ENCODE peak calls at places on chromosomes 11 and 22, in eight cellular contexts. E is HL-60, F is brain microvascular endothelial cell, P is heart left ventricle, G is adrenal gland, L is fibroblast of mammary gland, Q is psoas muscle, I is AG10803. N is an unnamed sample.

GRCh38 chr11:85407648-85408047 is 219.5 kb downstream of the DLG2 start:
- DNase-seq in G (no peak), F (no peak), E (no peak), L (no peak), Q (no peak), P (no peak), I (no peak), N (no peak)

GRCh38 chr11:77299528-77299993 is 1.9 kb downstream of the GDPD4 start:
- DNase-seq in E (no peak), I (no peak), Q (no peak), L (peak), P (no peak), G (no peak), F (no peak), N (no peak)

GRCh38 chr11:70226967-70227366 is 23.9 kb downstream of the FADD start:
- DNase-seq in E (no peak), G (no peak), P (no peak), F (no peak), I (no peak), L (no peak), Q (no peak), N (peak)

GRCh38 chr22:23113067-23113846 is 28.5 kb downstream of the RSPH14 start:
- DNase-seq in P (peak), I (peak), F (no peak), G (no peak), Q (peak), E (no peak), L (peak), N (peak)

GRCh38 chr22:17664414-17665045 is 26.0 kb downstream of the BCL2L13 start:
- DNase-seq in F (no peak), P (no peak), I (no peak), Q (no peak), G (no peak), E (no peak), L (no peak), N (peak)

GRCh38 chr11:63937713-63938480 is 905 bp upstream of the NAA40 start:
- DNase-seq in P (no peak), L (no peak), I (no peak), F (no peak), E (peak), Q (no peak), G (no peak), N (no peak)

GRCh38 chr11:58900479-58901420 is 38.5 kb upstream of the GLYATL1 start:
- DNase-seq in E (peak), G (peak), I (peak), F (peak), P (peak), L (peak), Q (peak), N (peak)

GRCh38 chr11:91664521-91664920 is 560.1 kb upstream of the FAT3 start:
- DNase-seq in E (no peak), L (no peak), F (no peak), I (no peak), G (no peak), Q (no peak), P (no peak), N (no peak)

GRCh38 chr22:19943665-19944026 is 2.0 kb upstream of the TXNRD2 start:
- DNase-seq in E (peak), I (peak), Q (no peak), L (peak), G (peak), P (peak), F (peak), N (peak)

GRCh38 chr11:18836415-18836814 is 44.8 kb upstream of the PTPN5 start:
- DNase-seq in Q (no peak), L (no peak), E (no peak), I (no peak), P (no peak), G (no peak), F (no peak), N (no peak)

GRCh38 chr11:30535818-30536217 is 50.3 kb downstream of the MPPED2 start:
- DNase-seq in F (no peak), I (peak), G (no peak), P (no peak), Q (no peak), E (no peak), L (no peak), N (no peak)

GRCh38 chr11:95443386-95443785 is 212.4 kb upstream of the SESN3 start:
- DNase-seq in P (no peak), I (no peak), G (no peak), Q (no peak), F (no peak), L (no peak), E (peak), N (no peak)

GRCh38 chr11:44301856-44302231 is 8.1 kb downstream of the ALX4 start:
- DNase-seq in Q (no peak), F (peak), E (peak), G (peak), I (peak), L (peak), P (no peak), N (no peak)

GRCh38 chr11:82775736-82776346 is 42.2 kb upstream of the FAM181B start:
- DNase-seq in P (no peak), I (peak), L (peak), Q (no peak), E (peak), G (peak), F (peak), N (peak)

GRCh38 chr11:120985718-120986569 is 38.0 kb upstream of the TBCEL start:
- DNase-seq in L (peak), Q (peak), P (peak), F (peak), G (peak), I (peak), E (peak), N (peak)

GRCh38 chr22:29260031-29260560 is 7.7 kb downstream of the RHBDD3 start:
- DNase-seq in Q (no peak), I (no peak), L (no peak), P (no peak), F (no peak), E (no peak), G (no peak), N (no peak)

GRCh38 chr11:109583996-109584395 is 162.0 kb downstream of the C11orf87 start:
- DNase-seq in F (no peak), Q (no peak), P (no peak), I (no peak), G (no peak), E (no peak), L (no peak), N (no peak)

GRCh38 chr11:123519055-123519796 is 89.2 kb downstream of the GRAMD1B start:
- DNase-seq in G (peak), F (peak), L (no peak), Q (no peak), P (no peak), I (peak), E (no peak), N (no peak)

DNA sequence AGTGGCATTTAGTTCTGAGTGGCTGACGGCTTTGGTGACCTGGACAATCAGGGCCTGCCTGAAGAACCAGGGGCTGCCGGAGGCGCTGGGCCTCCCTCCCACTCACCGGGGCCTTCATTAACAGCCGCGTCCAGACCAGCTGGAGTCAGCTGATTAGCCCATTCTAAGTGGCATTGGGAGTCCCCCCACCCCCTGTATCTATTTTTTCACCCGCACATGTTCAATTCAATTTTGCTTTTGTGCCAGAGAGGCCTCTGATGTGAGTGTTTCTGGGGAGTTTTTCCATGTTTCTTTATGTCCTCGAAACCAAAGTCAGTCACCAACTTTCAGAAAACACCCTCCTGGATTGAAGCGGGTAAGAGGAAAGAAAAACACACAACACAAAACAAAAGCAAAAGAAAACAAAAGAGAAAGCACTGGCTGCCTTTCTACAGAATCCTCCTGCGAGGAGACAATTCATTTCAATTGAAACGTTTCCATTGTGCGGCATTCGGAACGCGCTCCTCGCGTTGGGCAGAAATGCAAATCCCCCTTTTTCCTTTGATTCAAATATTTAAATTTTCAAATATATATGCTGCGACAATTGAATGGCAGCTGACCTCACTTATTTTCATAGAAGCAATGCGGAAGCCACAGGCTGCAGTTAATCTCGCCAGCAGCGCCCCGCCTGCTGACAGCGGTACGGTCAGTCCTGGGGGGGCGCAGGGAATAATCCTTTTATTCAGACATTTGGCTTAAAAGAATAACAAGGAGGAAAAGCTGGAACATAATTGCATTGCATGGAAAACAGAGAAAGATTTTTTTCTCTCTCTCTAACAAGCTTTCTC is 17.6 kb downstream of the CDKN1C start:
- DNase-seq in I (no peak), E (no peak), G (no peak), F (no peak), P (no peak), Q (no peak), L (no peak), N (no peak)
- TF ChIP-seq CTCF in I (no peak), E (no peak), G (no peak), F (peak), P (no peak), Q (no peak), L (no peak), N (peak)

GRCh38 chr11:124894606-124895430 is 2.8 kb downstream of the ROBO4 start:
- DNase-seq in L (peak), Q (no peak), F (no peak), E (no peak), I (no peak), P (no peak), G (no peak), N (no peak)
- H3K4me3 ChIP-seq in L (no peak), Q (peak), F (no peak), E (no peak), I (no peak), P (peak), G (no peak), N (no peak)

GRCh38 chr11:74844865-74845264 is 96.2 kb downstream of the RNF169 start:
- DNase-seq in L (no peak), I (no peak), P (peak), Q (no peak), G (no peak), E (no peak), F (no peak), N (no peak)

GRCh38 chr11:74847895-74848294 is 99.2 kb downstream of the RNF169 start:
- DNase-seq in Q (no peak), G (no peak), P (no peak), E (no peak), I (no peak), F (no peak), L (no peak), N (no peak)

GRCh38 chr11:74845978-74846517 is 97.4 kb downstream of the RNF169 start:
- DNase-seq in G (no peak), F (no peak), I (no peak), P (no peak), E (no peak), L (no peak), Q (no peak), N (no peak)

GRCh38 chr11:74844072-74844471 is 95.4 kb downstream of the RNF169 start:
- DNase-seq in F (no peak), L (no peak), Q (no peak), I (no peak), G (no peak), E (no peak), P (no peak), N (no peak)

DNA sequence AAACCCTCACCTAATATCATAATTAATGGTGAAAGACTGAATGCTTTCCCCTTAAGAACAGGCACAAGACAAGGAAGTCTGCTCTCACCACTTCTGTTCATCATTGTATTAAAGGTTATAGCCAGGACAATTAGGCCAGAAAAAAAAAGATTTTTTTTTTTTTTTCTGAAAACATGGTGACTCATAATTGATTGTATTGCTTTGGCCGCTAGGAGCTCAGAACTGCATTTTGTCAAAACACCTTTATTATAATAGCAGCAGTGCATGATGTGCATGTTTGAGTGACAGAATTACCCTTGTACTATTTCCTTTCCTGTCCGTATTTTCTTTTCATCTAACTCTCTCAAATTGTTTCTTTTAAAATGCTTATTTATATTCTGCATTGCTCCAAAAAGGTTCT is 98.1 kb downstream of the RNF169 start:
- DNase-seq in L (peak), E (no peak), Q (no peak), G (no peak), I (no peak), F (no peak), P (no peak), N (no peak)
- TF ChIP-seq CTCF in L (peak), E (no peak), Q (no peak), G (no peak), I (no peak), F (peak), P (no peak), N (peak)

GRCh38 chr11:134176284-134176683 is 47.5 kb downstream of the NCAPD3 start:
- DNase-seq in G (no peak), Q (no peak), F (no peak), I (peak), L (no peak), E (no peak), P (no peak), N (no peak)

GRCh38 chr11:134178275-134178674 is 45.5 kb downstream of the NCAPD3 start:
- DNase-seq in F (no peak), E (no peak), P (no peak), Q (no peak), I (no peak), G (no peak), L (no peak), N (no peak)

GRCh38 chr11:134181707-134182106 is 42.1 kb downstream of the NCAPD3 start:
- DNase-seq in Q (no peak), L (peak), F (no peak), I (peak), G (no peak), P (peak), E (no peak), N (no peak)
- H3K4me3 ChIP-seq in Q (no peak), L (no peak), F (no peak), I (no peak), G (no peak), P (no peak), E (no peak), N (no peak)

DNA sequence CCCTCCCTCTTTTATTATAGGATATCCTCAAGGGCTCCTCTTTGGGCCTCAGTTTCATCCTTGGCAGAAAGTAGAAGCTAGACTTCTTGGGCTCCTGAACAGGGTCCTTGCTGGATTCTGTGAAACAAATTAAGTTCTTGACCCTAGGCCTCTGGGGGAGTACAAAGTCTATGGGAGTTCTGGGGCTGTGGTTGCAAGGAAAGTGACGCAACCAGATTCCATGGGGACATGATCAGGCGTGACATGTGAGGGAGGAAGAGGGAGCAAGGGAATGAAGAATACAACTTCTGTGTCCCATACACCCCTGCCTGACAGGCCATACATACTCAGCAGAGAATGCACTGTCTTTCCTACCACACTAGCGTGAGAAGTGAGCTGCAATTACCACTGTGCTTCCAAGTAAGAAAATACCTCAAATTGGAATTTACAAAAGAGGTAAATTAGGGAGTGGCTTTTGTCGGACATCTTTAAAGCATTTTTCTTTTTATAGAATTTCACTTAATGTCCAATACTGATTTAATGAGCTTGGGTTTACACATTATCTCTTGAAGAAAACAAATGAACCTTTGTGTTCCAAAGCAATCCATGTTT is 38.7 kb downstream of the LIMK2 start:
- DNase-seq in L (no peak), E (no peak), G (no peak), I (peak), F (no peak), Q (no peak), P (no peak), N (no peak)
- TF ChIP-seq CTCF in L (no peak), E (no peak), G (no peak), I (no peak), F (no peak), Q (no peak), P (no peak), N (no peak)

N was measured in choroid plexus epithelial cell.